ENCODE peak calls at places on chromosomes 11 and 22, in five cellular contexts. One of them, this sample, is unnamed.

GRCh38 chr22:35477911-35478582 is 62.6 kb upstream of the RASD2 start:
- DNase-seq in HepG2: no peak
- DNase-seq in breast epithelium: no peak
- DNase-seq in nephron progenitor cell: peak; percentile 67
- DNase-seq in tibial artery: peak; percentile 48
- DNase-seq in this sample: peak; percentile 67

GRCh38 chr11:114147389-114148382 is 88.2 kb downstream of the ZBTB16 start:
- DNase-seq in HepG2: no peak
- DNase-seq in tibial artery: no peak
- DNase-seq in breast epithelium: no peak
- DNase-seq in nephron progenitor cell: no peak
- DNase-seq in this sample: no peak

GRCh38 chr11:114155116-114155515 is 95.6 kb downstream of the ZBTB16 start:
- DNase-seq in HepG2: no peak
- DNase-seq in breast epithelium: no peak
- DNase-seq in nephron progenitor cell: no peak
- DNase-seq in tibial artery: no peak
- DNase-seq in this sample: no peak

GRCh38 chr22:20868225-20868944 is 9.6 kb downstream of the SNAP29 start:
- DNase-seq in nephron progenitor cell: no peak
- DNase-seq in breast epithelium: no peak
- DNase-seq in HepG2: no peak
- DNase-seq in tibial artery: no peak
- DNase-seq in this sample: no peak

GRCh38 chr11:92838655-92839334 is 130.7 kb upstream of the MTNR1B start:
- DNase-seq in nephron progenitor cell: peak; percentile 54
- DNase-seq in tibial artery: no peak
- DNase-seq in breast epithelium: no peak
- DNase-seq in HepG2: no peak
- DNase-seq in this sample: no peak

GRCh38 chr22:25081409-25081824 is 118.2 kb upstream of the CRYBB3 start:
- DNase-seq in HepG2: peak; percentile 56
- DNase-seq in tibial artery: peak; percentile 41
- DNase-seq in nephron progenitor cell: peak; percentile 30
- DNase-seq in breast epithelium: no peak
- DNase-seq in this sample: no peak

GRCh38 chr22:46563381-46564083 is 26.1 kb upstream of the CELSR1 start:
- DNase-seq in tibial artery: peak; percentile 66
- DNase-seq in nephron progenitor cell: peak; percentile 82
- DNase-seq in HepG2: peak; percentile 64
- DNase-seq in breast epithelium: peak; percentile 74
- DNase-seq in this sample: peak; percentile 79

GRCh38 chr22:24418786-24419479 is 8.5 kb upstream of the ADORA2A start:
- DNase-seq in tibial artery: no peak
- DNase-seq in breast epithelium: no peak
- DNase-seq in HepG2: no peak
- DNase-seq in nephron progenitor cell: no peak
- DNase-seq in this sample: no peak

GRCh38 chr11:85096939-85097338 is 530.2 kb downstream of the DLG2 start:
- DNase-seq in HepG2: no peak
- DNase-seq in tibial artery: no peak
- DNase-seq in nephron progenitor cell: no peak
- DNase-seq in breast epithelium: no peak
- DNase-seq in this sample: no peak

GRCh38 chr22:38327805-38328204 is 10.6 kb upstream of the CSNK1E start:
- DNase-seq in HepG2: no peak
- DNase-seq in tibial artery: no peak
- DNase-seq in breast epithelium: no peak
- DNase-seq in nephron progenitor cell: no peak
- DNase-seq in this sample: no peak

GRCh38 chr11:1131033-1131911 is 26.5 kb upstream of the MUC5AC start:
- DNase-seq in tibial artery: no peak
- DNase-seq in nephron progenitor cell: no peak
- DNase-seq in breast epithelium: peak; percentile 42
- DNase-seq in HepG2: no peak
- DNase-seq in this sample: no peak

GRCh38 chr22:19984851-19985811 is 31.5 kb downstream of the ARVCF start:
- DNase-seq in breast epithelium: no peak
- DNase-seq in nephron progenitor cell: no peak
- DNase-seq in tibial artery: no peak
- DNase-seq in HepG2: no peak
- DNase-seq in this sample: no peak

GRCh38 chr22:45125198-45125597 is 38.5 kb upstream of the NUP50 start:
- DNase-seq in HepG2: no peak
- DNase-seq in tibial artery: no peak
- DNase-seq in nephron progenitor cell: no peak
- DNase-seq in breast epithelium: no peak
- DNase-seq in this sample: no peak

GRCh38 chr11:120715239-120715638 is 203.7 kb downstream of the GRIK4 start:
- DNase-seq in breast epithelium: no peak
- DNase-seq in tibial artery: no peak
- DNase-seq in nephron progenitor cell: no peak
- DNase-seq in HepG2: peak; percentile 15
- DNase-seq in this sample: no peak

GRCh38 chr11:43576834-43577521 is 103.6 kb upstream of the HSD17B12 start:
- DNase-seq in nephron progenitor cell: peak; percentile 84
- DNase-seq in tibial artery: no peak
- DNase-seq in breast epithelium: no peak
- DNase-seq in HepG2: peak; percentile 32
- DNase-seq in this sample: no peak

GRCh38 chr11:43577566-43578264 is 102.8 kb upstream of the HSD17B12 start:
- DNase-seq in nephron progenitor cell: no peak
- DNase-seq in HepG2: no peak
- DNase-seq in tibial artery: no peak
- DNase-seq in breast epithelium: no peak
- DNase-seq in this sample: no peak

GRCh38 chr11:43574949-43575915 is 105.3 kb upstream of the HSD17B12 start:
- DNase-seq in tibial artery: no peak
- DNase-seq in nephron progenitor cell: peak; percentile 70
- DNase-seq in breast epithelium: no peak
- DNase-seq in HepG2: no peak
- DNase-seq in this sample: no peak

GRCh38 chr11:43573873-43574272 is 106.7 kb upstream of the HSD17B12 start:
- DNase-seq in breast epithelium: no peak
- DNase-seq in HepG2: no peak
- DNase-seq in nephron progenitor cell: no peak
- DNase-seq in tibial artery: no peak
- DNase-seq in this sample: no peak

DNA sequence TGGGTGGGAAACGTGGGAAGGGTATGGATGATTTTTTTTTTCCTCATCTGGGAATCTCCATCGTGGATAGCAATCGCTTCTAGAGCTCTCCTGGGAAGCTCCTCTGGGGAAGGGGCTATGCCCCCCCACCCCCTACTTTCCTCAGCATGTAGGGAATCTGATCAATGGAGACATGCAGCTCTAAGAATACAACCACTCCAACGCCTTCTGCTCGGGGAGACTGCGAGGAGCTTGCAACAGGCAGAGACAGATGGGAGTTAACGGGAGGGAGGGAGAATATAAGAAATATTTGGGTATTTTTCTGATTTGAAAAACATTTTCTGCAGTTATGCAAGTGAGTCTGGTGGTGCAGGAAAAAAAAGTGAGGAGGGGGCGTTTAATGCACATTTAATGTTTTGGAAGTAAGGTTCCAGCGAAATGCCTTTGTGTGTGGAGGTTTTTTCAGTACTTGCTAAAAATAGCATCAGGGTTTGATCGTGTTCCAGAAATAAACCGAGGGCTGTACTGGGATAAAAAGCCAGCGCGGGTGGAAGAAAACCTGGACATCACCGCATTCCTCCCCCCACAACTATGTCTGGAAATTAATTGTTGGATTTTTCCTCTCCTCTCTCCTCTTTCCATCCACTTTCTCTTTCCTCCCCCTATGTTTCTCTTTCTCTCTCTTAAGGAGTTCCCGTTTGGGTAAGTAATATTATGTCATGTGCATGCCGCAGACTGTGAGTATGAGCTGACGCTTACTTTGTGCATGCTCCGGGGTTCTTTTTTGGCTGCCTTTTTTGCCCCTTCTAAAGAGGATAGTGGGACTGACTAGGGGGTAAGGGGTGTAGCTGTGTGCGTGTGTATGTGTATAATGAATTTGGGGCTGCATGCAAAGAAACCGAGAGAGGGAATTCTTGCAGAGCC is 104.4 kb upstream of the HSD17B12 start:
- DNase-seq in nephron progenitor cell: no peak
- DNase-seq in tibial artery: no peak
- DNase-seq in HepG2: no peak
- DNase-seq in breast epithelium: no peak
- DNase-seq in this sample: no peak
- TF ChIP-seq CTCF in nephron progenitor cell: no peak
- TF ChIP-seq CTCF in tibial artery: no peak
- TF ChIP-seq CTCF in HepG2: no peak
- TF ChIP-seq CTCF in breast epithelium: no peak
- TF ChIP-seq CTCF in this sample: no peak

DNA sequence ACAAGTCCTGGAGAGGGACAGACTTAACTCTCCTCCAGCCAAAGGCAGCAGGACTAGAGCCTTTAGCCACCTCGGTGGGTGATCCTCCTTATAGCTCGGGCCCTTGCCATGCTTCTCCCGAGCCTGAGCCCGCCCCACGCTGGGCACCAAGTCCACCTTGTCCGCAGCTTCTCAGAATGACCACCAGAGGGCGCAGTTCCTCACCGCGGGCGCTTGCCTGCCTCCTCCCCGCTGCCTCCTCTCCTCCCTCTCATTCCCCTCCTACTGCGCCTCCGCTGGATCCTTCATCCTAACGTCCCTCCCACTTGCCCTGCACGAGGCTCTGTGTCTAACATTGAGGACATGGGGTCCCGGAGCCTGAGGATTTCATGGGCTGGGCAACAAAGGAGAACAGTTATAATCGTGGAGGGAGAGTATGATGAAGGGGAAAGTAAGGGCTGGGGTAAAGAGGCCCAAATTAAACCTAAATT is 11.3 kb upstream of the MOGAT2 start:
- DNase-seq in HepG2: peak; percentile 65
- DNase-seq in breast epithelium: no peak
- DNase-seq in tibial artery: peak; percentile 34
- DNase-seq in nephron progenitor cell: peak; percentile 71
- DNase-seq in this sample: peak; percentile 68
- TF ChIP-seq CTCF in HepG2: peak; percentile 99
- TF ChIP-seq CTCF in breast epithelium: peak; percentile 71
- TF ChIP-seq CTCF in tibial artery: peak; percentile 84
- TF ChIP-seq CTCF in nephron progenitor cell: peak; percentile 91
- TF ChIP-seq CTCF in this sample: peak; percentile 94

GRCh38 chr11:45655347-45655756 is 10.1 kb downstream of the CHST1 start:
- DNase-seq in nephron progenitor cell: peak; percentile 95
- DNase-seq in breast epithelium: peak; percentile 72
- DNase-seq in HepG2: peak; percentile 44
- DNase-seq in tibial artery: peak; percentile 64
- DNase-seq in this sample: peak; percentile 70
- TF ChIP-seq CTCF in nephron progenitor cell: peak; percentile 92
- TF ChIP-seq CTCF in breast epithelium: peak; percentile 27
- TF ChIP-seq CTCF in HepG2: peak; percentile 93
- TF ChIP-seq CTCF in tibial artery: peak; percentile 89
- TF ChIP-seq CTCF in this sample: peak; percentile 87

GRCh38 chr11:124625504-124626168 is 3.0 kb downstream of the TBRG1 start:
- DNase-seq in tibial artery: no peak
- DNase-seq in breast epithelium: no peak
- DNase-seq in HepG2: no peak
- DNase-seq in nephron progenitor cell: no peak
- DNase-seq in this sample: no peak
- TF ChIP-seq CTCF in tibial artery: no peak
- TF ChIP-seq CTCF in breast epithelium: no peak
- TF ChIP-seq CTCF in HepG2: no peak
- TF ChIP-seq CTCF in nephron progenitor cell: no peak
- TF ChIP-seq CTCF in this sample: no peak

GRCh38 chr11:73019448-73019847 is 122.7 kb downstream of the FCHSD2 start:
- DNase-seq in tibial artery: no peak
- DNase-seq in nephron progenitor cell: no peak
- DNase-seq in breast epithelium: no peak
- DNase-seq in HepG2: peak; percentile 3
- DNase-seq in this sample: no peak
- TF ChIP-seq CTCF in tibial artery: no peak
- TF ChIP-seq CTCF in nephron progenitor cell: no peak
- TF ChIP-seq CTCF in breast epithelium: no peak
- TF ChIP-seq CTCF in HepG2: no peak
- TF ChIP-seq CTCF in this sample: no peak

DNA sequence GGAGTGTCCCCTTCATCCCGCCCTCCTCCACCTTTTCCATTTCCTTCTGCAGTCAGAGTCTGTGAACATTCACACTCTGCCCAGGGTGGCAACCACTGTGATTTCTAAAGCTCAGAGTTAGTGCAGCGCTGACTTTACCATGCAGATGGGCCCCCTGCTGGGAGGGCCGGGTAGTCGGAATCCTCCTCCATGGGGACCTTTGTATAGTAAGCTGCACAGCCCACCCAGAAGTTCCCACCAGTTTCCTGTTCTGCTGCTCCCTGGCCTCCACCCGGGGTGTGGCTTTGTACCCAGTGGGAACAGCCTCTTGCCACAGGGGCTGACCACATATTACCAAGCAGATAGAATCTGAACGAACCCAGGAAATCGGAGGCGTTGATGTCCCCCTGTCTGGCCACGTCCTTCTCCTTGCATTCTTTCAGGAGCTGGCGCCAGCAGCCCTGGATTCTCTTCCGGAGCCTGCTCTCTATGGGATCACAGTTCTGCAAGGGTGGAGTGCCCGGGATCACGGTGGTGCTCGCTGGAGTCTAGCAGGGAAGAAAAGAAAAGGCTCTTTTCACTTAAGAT is 125.3 kb downstream of the MPPED1 start:
- DNase-seq in breast epithelium: no peak
- DNase-seq in HepG2: peak; percentile 22
- DNase-seq in tibial artery: no peak
- DNase-seq in nephron progenitor cell: no peak
- DNase-seq in this sample: no peak
- TF ChIP-seq CTCF in breast epithelium: no peak
- TF ChIP-seq CTCF in HepG2: peak; percentile 62
- TF ChIP-seq CTCF in tibial artery: no peak
- TF ChIP-seq CTCF in nephron progenitor cell: no peak
- TF ChIP-seq CTCF in this sample: no peak

GRCh38 chr11:10857604-10858504 is at the start of gene ZBED5:
- DNase-seq in HepG2: peak; percentile 92
- DNase-seq in breast epithelium: peak; percentile 96
- DNase-seq in nephron progenitor cell: peak; percentile 94
- DNase-seq in tibial artery: peak; percentile 98
- DNase-seq in this sample: peak; percentile 84
- TF ChIP-seq CTCF in HepG2: no peak
- TF ChIP-seq CTCF in breast epithelium: peak; percentile 20
- TF ChIP-seq CTCF in nephron progenitor cell: no peak
- TF ChIP-seq CTCF in tibial artery: peak; percentile 24
- TF ChIP-seq CTCF in this sample: no peak

GRCh38 chr22:49960967-49961600 is 512 bp downstream of the PIM3 start:
- DNase-seq in HepG2: no peak
- DNase-seq in nephron progenitor cell: peak; percentile 60
- DNase-seq in breast epithelium: peak; percentile 63
- DNase-seq in tibial artery: no peak
- DNase-seq in this sample: peak; percentile 53

GRCh38 chr22:49960159-49960966 is at the start of gene PIM3:
- DNase-seq in breast epithelium: peak; percentile 96
- DNase-seq in HepG2: peak; percentile 94
- DNase-seq in tibial artery: peak; percentile 93
- DNase-seq in nephron progenitor cell: peak; percentile 90
- DNase-seq in this sample: peak; percentile 83

GRCh38 chr22:49958462-49958921 is 2.1 kb upstream of the PIM3 start:
- DNase-seq in HepG2: no peak
- DNase-seq in nephron progenitor cell: no peak
- DNase-seq in tibial artery: no peak
- DNase-seq in breast epithelium: no peak
- DNase-seq in this sample: no peak

GRCh38 chr22:49958961-49959781 is 1.4 kb upstream of the PIM3 start:
- DNase-seq in breast epithelium: no peak
- DNase-seq in nephron progenitor cell: peak; percentile 53
- DNase-seq in HepG2: peak; percentile 85
- DNase-seq in tibial artery: no peak
- DNase-seq in this sample: no peak

GRCh38 chr22:49959782-49960158 is 802 bp upstream of the PIM3 start:
- DNase-seq in nephron progenitor cell: no peak
- DNase-seq in tibial artery: no peak
- DNase-seq in breast epithelium: no peak
- DNase-seq in HepG2: peak; percentile 74
- DNase-seq in this sample: no peak
- TF ChIP-seq CTCF in nephron progenitor cell: no peak
- TF ChIP-seq CTCF in tibial artery: no peak
- TF ChIP-seq CTCF in breast epithelium: no peak
- TF ChIP-seq CTCF in HepG2: no peak
- TF ChIP-seq CTCF in this sample: no peak

This sample was measured in mesothelial cell of epicardium.